ENCODE peak calls at places on chromosomes 2 and 18, in six cellular contexts. L is AG08396, V is ELR, K is brain pericyte, R is BE2C, M is right lobe of liver. D is an unnamed sample.

GRCh38 chr2:5691659-5692529 is at the start of gene SOX11:
- DNase-seq in L (peak), V (no peak), K (peak), R (peak), M (no peak), D (peak)

GRCh38 chr2:25279091-25279651 is 62.6 kb downstream of the DNMT3A start:
- DNase-seq in L (peak), V (no peak), K (no peak), R (peak), M (peak), D (no peak)

GRCh38 chr2:226336283-226336682 is 463.3 kb downstream of the IRS1 start:
- DNase-seq in L (no peak), V (peak), K (no peak), R (no peak), M (no peak), D (no peak)

GRCh38 chr2:174335605-174336402 is 1.1 kb downstream of the SP9 start:
- DNase-seq in L (no peak), V (peak), K (no peak), R (no peak), M (no peak), D (peak)

GRCh38 chr2:164839914-164840457 is 1.6 kb downstream of the COBLL1 start:
- DNase-seq in L (peak), V (peak), K (no peak), R (no peak), M (no peak), D (no peak)

GRCh38 chr2:130987519-130988425 is 105.5 kb downstream of the FAM168B start:
- DNase-seq in L (no peak), V (no peak), K (no peak), R (no peak), M (no peak), D (no peak)

GRCh38 chr2:222864296-222864695 is 3.5 kb downstream of the ACSL3 start:
- DNase-seq in L (peak), V (peak), K (no peak), R (peak), M (no peak), D (no peak)

GRCh38 chr18:12254137-12254819 is at the start of gene CIDEA:
- DNase-seq in L (peak), V (peak), K (no peak), R (peak), M (no peak), D (peak)

GRCh38 chr2:220276736-220277444 is 649.5 kb downstream of the SLC4A3 start:
- DNase-seq in L (peak), V (no peak), K (no peak), R (no peak), M (no peak), D (no peak)